ENCODE peak calls at places on chromosomes 6 and 20, in eight cellular contexts. I is fibroblast of lung, E is GM13976, M is neural crest cell, F is suprapubic skin, U is spleen, Q is IMR-90, W is GM20000. D is an unnamed sample.
A peak's percentile ranks its signal among the peaks of the same experiment; 100 is the strongest.

GRCh38 chr20:23928788-23929187 is 49.2 kb upstream of the CST5 start:
- DNase-seq in Q (no peak), I (no peak), E (no peak), F (no peak), W (no peak), U (no peak), M (no peak), D (no peak)

GRCh38 chr6:136469154-136469553 is 81.1 kb downstream of the MAP7 start:
- DNase-seq in F (no peak), W (no peak), M (no peak), U (no peak), Q (no peak), E (no peak), I (no peak), D (no peak)

GRCh38 chr6:17677602-17678001 is 29.1 kb downstream of the NUP153 start:
- DNase-seq in Q (no peak), F (no peak), U (no peak), M (no peak), I (no peak), E (no peak), W (no peak), D (no peak)

GRCh38 chr20:10596726-10597125 is 77.1 kb downstream of the JAG1 start:
- DNase-seq in F (no peak), I (peak; percentile 94), E (no peak), U (no peak), Q (peak; percentile 95), M (no peak), W (no peak), D (no peak)

GRCh38 chr6:22024973-22025467 is 271.8 kb downstream of the PRL start:
- DNase-seq in F (no peak), W (peak; percentile 32), U (no peak), Q (no peak), I (no peak), M (no peak), E (no peak), D (no peak)

GRCh38 chr6:34585512-34586045 is 29.4 kb upstream of the SPDEF start:
- DNase-seq in F (no peak), I (peak; percentile 53), E (no peak), W (no peak), U (no peak), M (no peak), Q (peak; percentile 53), D (no peak)

GRCh38 chr6:13406051-13406477 is 77.7 kb upstream of the TBC1D7 start:
- DNase-seq in W (no peak), U (no peak), I (no peak), Q (no peak), E (no peak), F (no peak), M (no peak), D (no peak)

GRCh38 chr20:54179946-54180345 is 6.2 kb upstream of the CYP24A1 start:
- DNase-seq in U (no peak), W (no peak), F (no peak), Q (no peak), E (no peak), M (no peak), I (no peak), D (no peak)

GRCh38 chr20:20267685-20268429 is 100.0 kb upstream of the INSM1 start:
- DNase-seq in W (no peak), U (no peak), I (no peak), M (no peak), Q (no peak), E (no peak), F (no peak), D (no peak)

GRCh38 chr6:34465551-34466241 is at the start of gene PACSIN1:
- DNase-seq in M (peak; percentile 21), E (peak; percentile 68), F (no peak), W (peak; percentile 71), Q (no peak), I (no peak), U (peak; percentile 78), D (no peak)

GRCh38 chr20:1845701-1846100 is 49.5 kb upstream of the SIRPA start:
- DNase-seq in I (no peak), E (no peak), U (no peak), F (no peak), M (no peak), Q (no peak), W (no peak), D (no peak)

GRCh38 chr20:50671626-50672025 is 19.7 kb downstream of the RIPOR3 start:
- DNase-seq in E (no peak), W (no peak), I (no peak), U (no peak), F (no peak), Q (no peak), M (no peak), D (no peak)

GRCh38 chr6:148857817-148858390 is 111.1 kb downstream of the UST start:
- DNase-seq in F (no peak), U (no peak), M (no peak), I (peak; percentile 76), Q (peak; percentile 95), E (no peak), W (no peak), D (no peak)

GRCh38 chr6:118371955-118372354 is 176.1 kb upstream of the PLN start:
- DNase-seq in M (no peak), F (no peak), W (no peak), E (no peak), U (no peak), I (no peak), Q (no peak), D (no peak)

GRCh38 chr6:3283641-3284435 is 25.1 kb downstream of the PSMG4 start:
- DNase-seq in Q (no peak), I (no peak), M (no peak), W (no peak), E (no peak), U (peak; percentile 61), F (peak; percentile 59), D (no peak)

DNA sequence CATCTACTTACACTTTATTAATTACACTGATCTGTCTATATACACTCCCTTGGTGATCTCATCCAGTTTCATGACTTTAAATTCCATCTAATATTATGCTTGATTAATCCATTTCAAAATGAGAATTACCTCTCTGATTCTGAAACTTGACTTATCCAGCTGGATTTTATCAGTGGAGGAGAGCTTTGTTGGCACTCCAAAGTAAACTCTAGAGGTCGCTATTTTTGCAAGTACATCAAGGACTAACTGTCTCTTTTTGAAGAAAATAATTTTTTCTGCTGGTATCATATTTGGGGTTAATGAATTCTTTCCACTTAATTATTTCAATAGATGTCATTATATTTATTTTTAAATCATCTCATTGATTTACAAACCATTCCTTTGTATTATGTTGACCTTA is 630.3 kb upstream of the MAN1A1 start:
- DNase-seq in E (no peak), Q (peak; percentile 2), F (no peak), W (no peak), U (no peak), M (no peak), I (peak; percentile 33), D (no peak)
- TF ChIP-seq CTCF in E (no peak), Q (peak; percentile 16), F (no peak), W (no peak), U (no peak), M (peak; percentile 46), I (peak; percentile 50), D (peak; percentile 39)

DNA sequence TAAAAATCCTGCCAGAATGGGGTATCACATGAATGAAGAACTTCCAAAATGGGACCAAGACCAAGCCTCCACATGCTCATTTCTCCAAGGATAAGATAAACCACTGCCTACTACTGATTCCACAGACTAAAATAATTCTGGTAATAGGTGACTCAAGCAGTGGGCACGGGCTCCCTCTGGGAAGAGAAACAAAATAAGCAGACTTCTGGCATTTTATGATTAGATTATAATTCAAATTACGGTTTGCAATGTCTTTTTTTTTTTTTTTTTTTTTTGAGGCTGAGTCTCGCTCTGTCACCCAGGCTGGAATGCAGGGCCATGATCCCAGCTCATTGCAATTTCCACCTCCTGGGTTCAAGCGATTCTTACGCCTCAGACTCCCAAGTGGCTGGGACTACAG is 16.0 kb downstream of the UQCC1 start:
- DNase-seq in M (no peak), E (no peak), I (peak; percentile 65), U (no peak), Q (peak; percentile 81), F (no peak), W (no peak), D (no peak)
- TF ChIP-seq CTCF in M (no peak), E (no peak), I (no peak), U (no peak), Q (peak; percentile 38), F (no peak), W (no peak), D (no peak)

GRCh38 chr6:81999270-81999669 is 246.8 kb upstream of the TENT5A start:
- DNase-seq in W (no peak), Q (no peak), I (no peak), F (no peak), U (no peak), E (no peak), M (no peak), D (no peak)

GRCh38 chr6:81996414-81996813 is 243.9 kb upstream of the TENT5A start:
- DNase-seq in Q (peak; percentile 85), U (no peak), I (peak; percentile 69), E (no peak), W (peak; percentile 18), M (no peak), F (no peak), D (no peak)

GRCh38 chr6:81999826-82000225 is 247.3 kb upstream of the TENT5A start:
- DNase-seq in Q (no peak), E (no peak), M (no peak), F (no peak), I (no peak), W (no peak), U (no peak), D (no peak)

GRCh38 chr6:81997091-81997926 is 244.8 kb upstream of the TENT5A start:
- DNase-seq in W (no peak), F (no peak), I (peak; percentile 85), E (no peak), Q (peak; percentile 88), M (no peak), U (no peak), D (no peak)

DNA sequence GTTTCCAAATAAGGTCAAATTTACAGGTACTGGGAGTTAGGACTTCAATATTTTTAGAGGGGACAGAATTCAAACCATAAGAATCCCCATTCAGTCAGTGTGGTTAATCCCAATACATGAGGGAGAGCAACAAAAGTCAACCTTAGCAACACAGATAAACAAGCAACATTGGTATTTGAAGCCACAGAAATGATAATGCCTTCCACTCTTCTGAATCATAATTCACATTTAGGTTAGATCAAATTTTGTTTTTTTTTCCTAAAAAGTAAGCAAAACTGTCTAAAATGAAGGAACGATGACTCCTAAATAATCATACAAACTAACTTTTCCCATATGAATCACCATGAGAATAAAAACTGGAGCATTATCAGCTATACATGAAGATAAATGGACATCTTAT is 246.0 kb upstream of the TENT5A start:
- DNase-seq in E (no peak), F (no peak), M (no peak), Q (peak; percentile 84), U (no peak), W (no peak), I (peak; percentile 21), D (no peak)
- TF ChIP-seq CTCF in E (no peak), F (no peak), M (no peak), Q (no peak), U (no peak), W (no peak), I (no peak), D (no peak)

GRCh38 chr6:105001906-105002305 is 45.0 kb downstream of the LIN28B start:
- DNase-seq in U (no peak), W (no peak), I (no peak), Q (no peak), M (no peak), F (no peak), E (no peak), D (no peak)

GRCh38 chr6:105001063-105001462 is 44.2 kb downstream of the LIN28B start:
- DNase-seq in U (no peak), F (no peak), M (no peak), I (no peak), E (no peak), Q (no peak), W (no peak), D (no peak)

GRCh38 chr6:104995989-104996617 is 39.2 kb downstream of the LIN28B start:
- DNase-seq in U (no peak), I (peak; percentile 54), Q (peak; percentile 19), E (no peak), W (no peak), M (no peak), F (no peak), D (no peak)
- TF ChIP-seq CTCF in U (no peak), I (no peak), Q (peak; percentile 27), E (no peak), W (no peak), M (no peak), F (no peak), D (no peak)